ENCODE peak calls at places on chromosome 12, in four cellular contexts. M is NCI-H1694 treated with DMSO at 0.1 percent for 48 hours, B is HFFc6, G is IMR-90. T is an unnamed sample.

GRCh38 chr12:12611512-12612306 is at the start of gene CREBL2:
- DNase-seq in M (peak; percentile 96), B (peak; percentile 91), G (peak; percentile 95), T (peak; percentile 87)

GRCh38 chr12:53736602-53737493 is 9.6 kb upstream of the CALCOCO1 start:
- DNase-seq in G (no peak), B (no peak), M (peak; percentile 52), T (no peak)

GRCh38 chr12:4280351-4281163 is 7.0 kb downstream of the CCND2 start:
- DNase-seq in B (no peak), G (no peak), M (no peak), T (no peak)

GRCh38 chr12:68175566-68176033 is 16.1 kb upstream of the IFNG start:
- DNase-seq in G (no peak), B (no peak), M (no peak), T (no peak)

GRCh38 chr12:58313091-58313855 is 371.9 kb downstream of the ATP23 start:
- DNase-seq in G (peak; percentile 88), B (peak; percentile 76), M (no peak), T (no peak)

GRCh38 chr12:12019881-12020280 is 50.9 kb upstream of the BCL2L14 start:
- DNase-seq in G (no peak), M (no peak), B (no peak), T (no peak)

GRCh38 chr12:43066471-43066870 is 476.9 kb upstream of the PRICKLE1 start:
- DNase-seq in M (no peak), B (no peak), G (no peak), T (no peak)

GRCh38 chr12:102824218-102824835 is 92.7 kb downstream of the PAH start:
- DNase-seq in G (peak; percentile 2), B (no peak), M (no peak), T (no peak)

GRCh38 chr12:124568431-124569374 is 1.3 kb upstream of the NCOR2 start:
- DNase-seq in B (peak; percentile 77), M (peak; percentile 83), G (peak; percentile 94), T (peak; percentile 97)

GRCh38 chr12:91103101-91103500 is 8.2 kb downstream of the LUM start:
- DNase-seq in B (no peak), G (no peak), M (no peak), T (no peak)

GRCh38 chr12:108657130-108657745 is 23.5 kb upstream of the SELPLG start:
- DNase-seq in G (no peak), M (no peak), B (no peak), T (no peak)

GRCh38 chr12:31682136-31682962 is 22.9 kb downstream of the ETFBKMT start:
- DNase-seq in M (peak; percentile 78), G (peak; percentile 82), B (peak; percentile 73), T (peak; percentile 78)

GRCh38 chr12:50074936-50075807 is 10.0 kb upstream of the SMARCD1 start:
- DNase-seq in G (peak; percentile 76), B (peak; percentile 81), M (peak; percentile 33), T (peak; percentile 60)

GRCh38 chr12:75505706-75506312 is 5.6 kb downstream of the KRR1 start:
- DNase-seq in G (peak; percentile 67), M (no peak), B (peak; percentile 36), T (peak; percentile 25)

GRCh38 chr12:93918262-93918661 is 230.1 kb upstream of the PLXNC1 start:
- DNase-seq in G (peak; percentile 75), B (peak; percentile 91), M (no peak), T (no peak)

GRCh38 chr12:108126212-108126611 is 2.9 kb upstream of the WSCD2 start:
- DNase-seq in M (no peak), B (no peak), G (no peak), T (no peak)

GRCh38 chr12:32155041-32155440 is 48.4 kb downstream of the BICD1 start:
- DNase-seq in G (no peak), B (no peak), M (peak; percentile 96), T (peak; percentile 96)

T was measured in NCI-H2171 treated with DMSO at 0.1 percent for 48 hours.